ENCODE peak calls at places on chromosomes 13 and 19, in six cellular contexts. D is tibial nerve, Z is adrenal gland, C is esophagus squamous epithelium, M is uterus, Y is breast epithelium. E is an unnamed sample.

GRCh38 chr13:24112791-24113190 is 47.7 kb upstream of the SPATA13 start:
- DNase-seq in D (no peak), Z (no peak), C (no peak), M (no peak), Y (no peak), E (no peak)

GRCh38 chr13:96299235-96299634 is 209.3 kb downstream of the HS6ST3 start:
- DNase-seq in D (no peak), Z (no peak), C (no peak), M (no peak), Y (no peak), E (no peak)

GRCh38 chr13:113051641-113052040 is 54.0 kb upstream of the F7 start:
- DNase-seq in D (no peak), Z (no peak), C (no peak), M (no peak), Y (no peak), E (no peak)

GRCh38 chr13:19601749-19602725 is 31.4 kb upstream of the MPHOSPH8 start:
- DNase-seq in D (no peak), Z (peak; percentile 26), C (no peak), M (no peak), Y (no peak), E (peak; percentile 28)

GRCh38 chr19:19120308-19121156 is 17.7 kb downstream of the TMEM161A start:
- DNase-seq in D (peak; percentile 46), Z (peak; percentile 78), C (no peak), M (peak; percentile 96), Y (no peak), E (no peak)

GRCh38 chr13:46172531-46172991 is 9.4 kb downstream of the LCP1 start:
- DNase-seq in D (no peak), Z (no peak), C (no peak), M (no peak), Y (no peak), E (no peak)

GRCh38 chr19:15251010-15251748 is 18.9 kb upstream of the EPHX3 start:
- DNase-seq in D (no peak), Z (peak; percentile 69), C (no peak), M (peak; percentile 60), Y (no peak), E (no peak)

GRCh38 chr13:76711515-76712182 is 174.6 kb downstream of the KCTD12 start:
- DNase-seq in D (peak; percentile 49), Z (peak; percentile 40), C (no peak), M (peak; percentile 53), Y (peak; percentile 39), E (no peak)

GRCh38 chr13:101053694-101054093 is 362.6 kb downstream of the NALCN start:
- DNase-seq in D (no peak), Z (no peak), C (no peak), M (no peak), Y (no peak), E (no peak)

GRCh38 chr13:90154311-90154960 is 1193.1 kb upstream of the MIR17HG start:
- DNase-seq in D (no peak), Z (no peak), C (no peak), M (no peak), Y (no peak), E (no peak)

GRCh38 chr19:50780753-50781480 is 9.3 kb upstream of the ACP4 start:
- DNase-seq in D (no peak), Z (no peak), C (no peak), M (no peak), Y (no peak), E (no peak)

GRCh38 chr13:66933994-66934393 is 296.1 kb downstream of the PCDH9 start:
- DNase-seq in D (no peak), Z (no peak), C (no peak), M (no peak), Y (no peak), E (no peak)

GRCh38 chr13:112887151-112887550 is 81.9 kb upstream of the MCF2L start:
- DNase-seq in D (no peak), Z (no peak), C (no peak), M (no peak), Y (no peak), E (no peak)

GRCh38 chr19:4365791-4366665 is 22.7 kb downstream of the MPND start:
- DNase-seq in D (no peak), Z (no peak), C (no peak), M (no peak), Y (no peak), E (no peak)

GRCh38 chr19:3959766-3960131 is 11.2 kb downstream of the DAPK3 start:
- DNase-seq in D (no peak), Z (no peak), C (no peak), M (no peak), Y (peak; percentile 26), E (no peak)

GRCh38 chr13:52158629-52159158 is 703 bp downstream of the NEK3 start:
- DNase-seq in D (peak; percentile 29), Z (peak; percentile 17), C (no peak), M (peak; percentile 33), Y (no peak), E (peak; percentile 29)

GRCh38 chr13:52746141-52746540 is 6.5 kb upstream of the CNMD start:
- DNase-seq in D (no peak), Z (no peak), C (no peak), M (no peak), Y (no peak), E (no peak)

GRCh38 chr13:39417643-39418042 is 185.3 kb downstream of the LHFPL6 start:
- DNase-seq in D (no peak), Z (no peak), C (no peak), M (no peak), Y (no peak), E (no peak)

GRCh38 chr13:99305180-99305965 is 1.8 kb downstream of the GPR183 start:
- DNase-seq in D (no peak), Z (no peak), C (no peak), M (no peak), Y (no peak), E (no peak)

GRCh38 chr13:99307648-99308339 is 595 bp upstream of the GPR183 start:
- DNase-seq in D (no peak), Z (no peak), C (no peak), M (no peak), Y (no peak), E (peak; percentile 88)

GRCh38 chr13:99304541-99304940 is 2.7 kb downstream of the GPR183 start:
- DNase-seq in D (no peak), Z (no peak), C (no peak), M (no peak), Y (no peak), E (no peak)

GRCh38 chr13:99308481-99309087 is 1.4 kb upstream of the GPR183 start:
- DNase-seq in D (no peak), Z (no peak), C (no peak), M (no peak), Y (no peak), E (no peak)

GRCh38 chr13:99307247-99307646 is at the start of gene GPR183:
- DNase-seq in D (no peak), Z (no peak), C (no peak), M (no peak), Y (no peak), E (no peak)
- TF ChIP-seq POLR2A in D (peak; percentile 52), Z (no peak), C (peak; percentile 87), M (peak; percentile 34), Y (no peak), E (no peak)

GRCh38 chr19:2225415-2226050 is 10.6 kb downstream of the PLEKHJ1 start:
- DNase-seq in D (no peak), Z (no peak), C (no peak), M (no peak), Y (no peak), E (no peak)

GRCh38 chr19:2226051-2226839 is 9.9 kb downstream of the PLEKHJ1 start:
- DNase-seq in D (no peak), Z (no peak), C (no peak), M (no peak), Y (no peak), E (no peak)

GRCh38 chr19:2223391-2223790 is 12.7 kb downstream of the PLEKHJ1 start:
- DNase-seq in D (no peak), Z (no peak), C (no peak), M (no peak), Y (no peak), E (no peak)

GRCh38 chr19:2223959-2224358 is 12.2 kb downstream of the PLEKHJ1 start:
- DNase-seq in D (no peak), Z (no peak), C (no peak), M (no peak), Y (no peak), E (no peak)

DNA sequence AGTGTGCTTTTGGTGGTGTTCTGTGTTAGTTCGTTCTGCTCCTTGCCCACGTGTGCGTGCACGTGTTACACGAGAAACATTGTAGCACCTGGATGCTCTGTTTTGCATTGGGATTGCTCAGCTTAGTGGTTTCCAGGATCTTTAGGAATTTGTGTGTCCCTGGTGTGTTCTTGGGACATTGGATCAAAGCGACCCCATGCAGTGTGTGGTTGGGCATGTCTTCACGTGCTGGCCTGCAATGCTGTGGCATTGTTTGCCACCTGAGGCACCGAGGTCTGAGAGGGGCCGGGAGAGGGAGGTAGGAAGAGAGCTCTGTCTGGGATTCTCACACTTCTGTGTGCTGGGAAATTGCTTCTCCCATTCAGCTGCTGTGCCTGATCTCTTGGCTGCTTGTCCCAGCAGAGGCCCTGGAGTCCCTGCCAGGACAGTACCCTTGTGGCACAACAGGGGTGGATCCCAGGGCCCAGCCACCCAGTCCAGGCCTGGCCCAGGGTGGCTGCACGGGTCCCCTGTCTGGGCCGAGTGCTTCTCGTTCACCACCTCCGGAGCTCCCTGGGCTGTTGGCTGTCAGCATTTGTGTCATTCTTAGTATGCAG is 11.3 kb downstream of the PLEKHJ1 start:
- DNase-seq in D (no peak), Z (no peak), C (no peak), M (no peak), Y (no peak), E (no peak)
- H3K4me1 ChIP-seq in D (peaks cover 17% of the 10 kb centered on the region), Z (peaks cover 18% of the 10 kb centered on the region), C (peaks cover 23% of the 10 kb centered on the region), M (no peaks in the 10 kb centered on the region), Y (no peaks in the 10 kb centered on the region), E (no peaks in the 10 kb centered on the region)

DNA sequence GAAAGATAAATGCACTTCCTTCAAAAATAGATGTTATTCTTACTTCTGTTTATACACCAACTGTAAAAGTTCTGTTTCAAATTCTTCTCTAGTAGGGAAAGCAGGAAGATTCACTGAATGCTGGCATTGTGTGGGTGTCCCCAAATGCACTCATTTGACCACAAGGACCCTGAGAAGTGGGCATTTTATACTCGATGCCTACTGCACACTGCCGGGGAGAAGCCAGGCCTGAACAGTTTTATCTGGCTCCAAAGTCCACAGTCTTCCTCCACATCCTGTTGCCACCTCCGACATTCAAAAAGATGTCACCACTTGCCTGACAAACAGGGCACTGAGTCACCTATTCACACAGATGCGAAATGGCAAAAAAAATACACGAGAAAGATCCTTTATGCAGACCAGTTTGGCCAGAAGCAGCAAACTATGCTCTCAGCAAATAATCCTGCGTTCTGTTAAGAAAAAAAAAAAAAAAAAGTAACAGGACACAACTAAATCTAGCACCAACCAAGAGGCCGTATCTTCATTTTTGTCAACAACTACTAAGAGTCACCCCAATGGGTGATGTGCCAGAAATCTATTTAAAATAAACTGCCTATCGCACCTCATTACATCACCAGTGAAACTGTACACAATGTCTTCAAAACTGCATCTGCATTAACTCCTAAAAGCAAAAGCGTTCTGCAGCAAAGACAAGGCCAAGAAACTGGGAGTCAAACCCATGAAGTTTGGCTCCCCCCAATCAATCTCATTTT is 6.2 kb downstream of the ZC3H4 start:
- DNase-seq in D (no peak), Z (peak; percentile 24), C (no peak), M (no peak), Y (no peak), E (no peak)
- TF ChIP-seq POLR2A in D (no peak), Z (no peak), C (no peak), M (no peak), Y (no peak), E (no peak)

DNA sequence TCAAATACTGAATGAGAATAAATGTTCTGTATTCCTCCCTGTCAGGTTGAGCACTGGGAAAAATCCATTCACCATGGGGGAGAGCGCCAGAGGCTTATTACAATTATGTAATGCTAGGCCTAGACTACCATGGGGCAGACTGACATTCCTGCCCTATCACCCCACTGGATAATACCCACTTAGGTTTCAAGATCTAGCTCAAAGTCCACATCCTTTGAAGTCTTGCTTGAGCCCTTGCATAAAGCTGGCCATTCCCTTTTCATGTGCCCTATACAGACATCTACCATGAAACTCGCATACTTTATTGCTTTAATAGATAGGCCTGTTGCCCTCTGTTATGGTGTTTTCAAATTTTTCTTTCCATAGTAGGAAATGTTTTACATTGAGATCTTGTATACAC is 149.3 kb downstream of the RGCC start:
- DNase-seq in D (no peak), Z (no peak), C (no peak), M (no peak), Y (no peak), E (no peak)
- H3K4me1 ChIP-seq in D (no peaks in the 10 kb centered on the region), Z (no peaks in the 10 kb centered on the region), C (no peaks in the 10 kb centered on the region), M (no peaks in the 10 kb centered on the region), Y (peaks cover 10% of the 10 kb centered on the region), E (peaks cover 43% of the 10 kb centered on the region)

E was measured in thyroid gland.